ENCODE peak calls at places on chromosomes 12 and 14, in six cellular contexts. T, R, K, Q, Y and L are unnamed samples. For H3K79me2, the result is how much of the 10 kb centered on the place peaks cover.

GRCh38 chr12:79512068-79512467 is 178.7 kb downstream of the PAWR start:
- DNase-seq in K (no peak), R (peak), Y (no peak), Q (no peak), T (no peak), L (peak)

GRCh38 chr12:82650627-82651337 is 35.9 kb upstream of the TMTC2 start:
- DNase-seq in T (peak), Y (peak), K (peak), Q (peak), R (peak), L (no peak)

GRCh38 chr12:56206373-56207166 is 15.2 kb downstream of the RNF41 start:
- DNase-seq in Q (peak), T (no peak), K (peak), R (peak), Y (no peak), L (peak)

GRCh38 chr12:101078144-101078543 is 131.9 kb downstream of the SLC5A8 start:
- DNase-seq in K (no peak), R (no peak), Q (no peak), T (no peak), Y (no peak), L (no peak)

GRCh38 chr12:19196959-19197630 is 67.6 kb downstream of the PLEKHA5 start:
- DNase-seq in K (no peak), Q (peak), R (no peak), Y (no peak), T (no peak), L (no peak)

GRCh38 chr12:44881197-44881596 is 5.1 kb upstream of the NELL2 start:
- DNase-seq in Q (no peak), T (no peak), Y (no peak), R (no peak), K (no peak), L (no peak)

GRCh38 chr12:95633049-95633545 is 81.8 kb upstream of the USP44 start:
- DNase-seq in Y (peak), K (no peak), T (peak), Q (peak), R (peak), L (peak)

GRCh38 chr14:77912754-77913556 is 113.0 kb downstream of the ADCK1 start:
- DNase-seq in Q (no peak), K (no peak), T (no peak), R (no peak), Y (no peak), L (no peak)

GRCh38 chr12:14279845-14280244 is 85.6 kb upstream of the ATF7IP start:
- DNase-seq in R (no peak), T (no peak), Q (no peak), Y (no peak), K (no peak), L (no peak)

GRCh38 chr14:99463974-99464373 is 16.7 kb downstream of the SETD3 start:
- DNase-seq in R (no peak), T (no peak), K (no peak), Q (no peak), Y (no peak), L (no peak)

GRCh38 chr12:119202121-119202527 is 23.4 kb downstream of the HSPB8 start:
- DNase-seq in Q (no peak), K (no peak), R (no peak), Y (no peak), T (no peak), L (no peak)

GRCh38 chr12:91189526-91189925 is 6.9 kb upstream of the DCN start:
- DNase-seq in T (no peak), Q (peak), Y (no peak), K (no peak), R (no peak), L (no peak)

GRCh38 chr12:123601602-123602489 is at the start of gene DDX55:
- DNase-seq in Q (peak), Y (no peak), R (peak), T (peak), K (peak), L (peak)
- H3K79me2 ChIP-seq in Q (under half), Y (under half), R (half or more), T (half or more), K (under half), L (half or more)

DNA sequence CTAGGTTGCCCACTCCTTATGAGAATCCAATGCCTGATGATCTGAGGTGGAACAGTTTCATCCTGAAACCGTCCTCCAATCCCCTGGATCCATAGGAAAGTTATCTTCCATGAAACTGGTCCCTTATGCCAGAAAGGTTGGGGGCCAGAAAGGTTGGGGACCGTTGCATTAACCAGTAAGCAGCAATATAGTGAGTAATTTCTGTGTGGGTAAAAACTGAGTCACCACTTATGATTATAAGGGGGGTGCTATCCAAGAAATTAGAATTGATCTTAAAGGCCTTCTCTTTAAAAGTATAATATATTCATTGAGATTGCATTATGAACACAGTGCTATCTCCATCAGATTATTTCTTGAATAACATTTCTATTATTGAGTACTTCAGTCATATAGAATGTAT is 97.2 kb downstream of the PCNX1 start:
- DNase-seq in K (no peak), T (no peak), Q (peak), Y (no peak), R (no peak), L (no peak)
- H3K79me2 ChIP-seq in K (under half), T (under half), Q (under half), Y (under half), R (under half), L (under half)

GRCh38 chr14:51653096-51653814 is 1.5 kb downstream of the FRMD6 start:
- DNase-seq in R (peak), T (no peak), Y (no peak), K (peak), Q (peak), L (no peak)
- H3K79me2 ChIP-seq in R (half or more), T (under half), Y (half or more), K (half or more), Q (half or more), L (half or more)

GRCh38 chr12:54682674-54683073 is 34.5 kb upstream of the DCD start:
- DNase-seq in K (no peak), Y (no peak), T (no peak), Q (no peak), R (no peak), L (no peak)

GRCh38 chr12:54683388-54683787 is 35.2 kb upstream of the DCD start:
- DNase-seq in R (no peak), Y (no peak), K (no peak), Q (no peak), T (no peak), L (no peak)

GRCh38 chr12:54688309-54689033 is 40.3 kb upstream of the DCD start:
- DNase-seq in R (no peak), T (no peak), K (no peak), Q (no peak), Y (no peak), L (no peak)

GRCh38 chr12:54689034-54689372 is 40.8 kb upstream of the DCD start:
- DNase-seq in Y (no peak), K (no peak), T (no peak), R (no peak), Q (no peak), L (no peak)

GRCh38 chr12:54684636-54685630 is 36.8 kb upstream of the DCD start:
- DNase-seq in Q (no peak), T (no peak), Y (no peak), K (no peak), R (no peak), L (no peak)
- H3K79me2 ChIP-seq in Q (under half), T (under half), Y (under half), K (under half), R (under half), L (under half)

DNA sequence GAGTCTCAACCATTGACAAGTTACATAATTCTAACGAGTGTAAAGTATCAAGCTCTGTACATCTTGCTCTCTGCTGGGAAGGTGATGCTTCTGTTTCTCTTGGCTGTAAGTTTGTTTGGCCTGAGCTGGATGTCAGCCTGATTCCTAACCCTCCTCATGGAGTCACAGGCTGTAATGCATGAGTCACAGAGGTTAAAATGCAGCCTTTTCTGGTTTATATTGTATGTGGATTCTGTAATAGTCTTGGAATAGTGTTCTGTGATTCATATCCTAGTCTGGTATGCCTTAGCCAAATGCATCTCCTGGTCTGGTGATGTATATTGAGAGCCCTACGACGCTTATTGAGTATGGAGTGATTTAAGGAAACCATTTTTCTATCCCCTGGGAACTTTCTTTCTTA is 104.5 kb upstream of the FRMD6 start:
- DNase-seq in T (peak), R (peak), Q (peak), Y (peak), K (no peak), L (peak)
- H3K79me2 ChIP-seq in T (under half), R (under half), Q (under half), Y (half or more), K (under half), L (under half)

GRCh38 chr14:63467440-63468072 is 75.6 kb downstream of the PPP2R5E start:
- DNase-seq in Q (no peak), R (no peak), K (no peak), T (no peak), Y (no peak), L (no peak)
- H3K79me2 ChIP-seq in Q (under half), R (half or more), K (half or more), T (half or more), Y (half or more), L (half or more)